ENCODE peak calls at places on chromosomes 4 and X, in six cellular contexts. One of them, this sample, is unnamed.
A peak's percentile ranks its signal among the peaks of the same experiment; 100 is the strongest.

GRCh38 chrX:152901816-152902501 is 4.1 kb downstream of the ZNF185 start:
- DNase-seq in fibroblast of mammary gland: no peak
- DNase-seq in A549: no peak
- DNase-seq in AG09309: no peak
- DNase-seq in body of pancreas: no peak
- DNase-seq in bronchial epithelial cell: no peak
- DNase-seq in this sample: no peak

GRCh38 chrX:1321689-1322088 is 14.9 kb upstream of the IL3RA start:
- DNase-seq in fibroblast of mammary gland: no peak
- DNase-seq in A549: no peak
- DNase-seq in AG09309: no peak
- DNase-seq in body of pancreas: no peak
- DNase-seq in bronchial epithelial cell: no peak
- DNase-seq in this sample: no peak

GRCh38 chrX:13506574-13506973 is 62.8 kb upstream of the EGFL6 start:
- DNase-seq in fibroblast of mammary gland: peak; percentile 68
- DNase-seq in A549: peak; percentile 55
- DNase-seq in AG09309: peak; percentile 11
- DNase-seq in body of pancreas: peak; percentile 54
- DNase-seq in bronchial epithelial cell: peak; percentile 25
- DNase-seq in this sample: no peak

GRCh38 chrX:150094375-150094774 is 156.1 kb upstream of the EOLA2 start:
- DNase-seq in fibroblast of mammary gland: no peak
- DNase-seq in A549: no peak
- DNase-seq in AG09309: no peak
- DNase-seq in body of pancreas: no peak
- DNase-seq in bronchial epithelial cell: no peak
- DNase-seq in this sample: no peak

GRCh38 chr4:163121689-163122088 is 45.0 kb downstream of the NAF1 start:
- DNase-seq in fibroblast of mammary gland: no peak
- DNase-seq in A549: no peak
- DNase-seq in AG09309: no peak
- DNase-seq in body of pancreas: no peak
- DNase-seq in bronchial epithelial cell: peak; percentile 29
- DNase-seq in this sample: no peak

GRCh38 chr4:48698029-48698901 is 81.8 kb downstream of the FRYL start:
- DNase-seq in fibroblast of mammary gland: peak; percentile 91
- DNase-seq in A549: peak; percentile 64
- DNase-seq in AG09309: peak; percentile 45
- DNase-seq in body of pancreas: peak; percentile 66
- DNase-seq in bronchial epithelial cell: peak; percentile 99
- DNase-seq in this sample: no peak

GRCh38 chrX:68045008-68045577 is 388.2 kb downstream of the OPHN1 start:
- DNase-seq in fibroblast of mammary gland: no peak
- DNase-seq in A549: no peak
- DNase-seq in AG09309: no peak
- DNase-seq in body of pancreas: peak; percentile 10
- DNase-seq in bronchial epithelial cell: peak; percentile 0
- DNase-seq in this sample: no peak

GRCh38 chr4:89838005-89838404 is 1.0 kb upstream of the SNCA start:
- DNase-seq in fibroblast of mammary gland: no peak
- DNase-seq in A549: no peak
- DNase-seq in AG09309: no peak
- DNase-seq in body of pancreas: no peak
- DNase-seq in bronchial epithelial cell: peak; percentile 52
- DNase-seq in this sample: no peak

GRCh38 chrX:2854918-2855317 is 26.2 kb downstream of the GYG2 start:
- DNase-seq in fibroblast of mammary gland: no peak
- DNase-seq in A549: no peak
- DNase-seq in AG09309: no peak
- DNase-seq in body of pancreas: no peak
- DNase-seq in bronchial epithelial cell: no peak
- DNase-seq in this sample: no peak

GRCh38 chr4:52423967-52424366 is 235.1 kb downstream of the USP46 start:
- DNase-seq in fibroblast of mammary gland: no peak
- DNase-seq in A549: no peak
- DNase-seq in AG09309: no peak
- DNase-seq in body of pancreas: no peak
- DNase-seq in bronchial epithelial cell: no peak
- DNase-seq in this sample: no peak

GRCh38 chr4:141912831-141913230 is 276.4 kb downstream of the IL15 start:
- DNase-seq in fibroblast of mammary gland: peak; percentile 4
- DNase-seq in A549: no peak
- DNase-seq in AG09309: no peak
- DNase-seq in body of pancreas: peak; percentile 22
- DNase-seq in bronchial epithelial cell: peak; percentile 5
- DNase-seq in this sample: no peak

GRCh38 chr4:41396869-41397268 is 140.1 kb downstream of the UCHL1 start:
- DNase-seq in fibroblast of mammary gland: no peak
- DNase-seq in A549: peak; percentile 30
- DNase-seq in AG09309: no peak
- DNase-seq in body of pancreas: no peak
- DNase-seq in bronchial epithelial cell: no peak
- DNase-seq in this sample: no peak

GRCh38 chrX:120752431-120753128 is 122.7 kb upstream of the C1GALT1C1 start:
- DNase-seq in fibroblast of mammary gland: no peak
- DNase-seq in A549: no peak
- DNase-seq in AG09309: no peak
- DNase-seq in body of pancreas: no peak
- DNase-seq in bronchial epithelial cell: no peak
- DNase-seq in this sample: no peak

GRCh38 chr4:99966692-99967091 is 16.6 kb upstream of the H2AZ1 start:
- DNase-seq in fibroblast of mammary gland: peak; percentile 72
- DNase-seq in A549: no peak
- DNase-seq in AG09309: no peak
- DNase-seq in body of pancreas: no peak
- DNase-seq in bronchial epithelial cell: no peak
- DNase-seq in this sample: no peak

GRCh38 chrX:106039920-106040319 is 1.4 kb upstream of the SERPINA7 start:
- DNase-seq in fibroblast of mammary gland: peak; percentile 1
- DNase-seq in A549: peak; percentile 7
- DNase-seq in AG09309: no peak
- DNase-seq in body of pancreas: peak; percentile 41
- DNase-seq in bronchial epithelial cell: peak; percentile 17
- DNase-seq in this sample: peak; percentile 3

GRCh38 chr4:17510582-17510981 is 1.3 kb downstream of the QDPR start:
- DNase-seq in fibroblast of mammary gland: no peak
- DNase-seq in A549: no peak
- DNase-seq in AG09309: no peak
- DNase-seq in body of pancreas: no peak
- DNase-seq in bronchial epithelial cell: no peak
- DNase-seq in this sample: no peak

GRCh38 chr4:111231281-111231680 is 608.4 kb upstream of the PITX2 start:
- DNase-seq in fibroblast of mammary gland: no peak
- DNase-seq in A549: no peak
- DNase-seq in AG09309: no peak
- DNase-seq in body of pancreas: no peak
- DNase-seq in bronchial epithelial cell: no peak
- DNase-seq in this sample: no peak

GRCh38 chr4:6362896-6363295 is 93.2 kb downstream of the WFS1 start:
- DNase-seq in fibroblast of mammary gland: peak; percentile 20
- DNase-seq in A549: no peak
- DNase-seq in AG09309: no peak
- DNase-seq in body of pancreas: peak; percentile 23
- DNase-seq in bronchial epithelial cell: no peak
- DNase-seq in this sample: no peak

GRCh38 chr4:109816894-109817293 is 1.3 kb downstream of the GAR1 start:
- DNase-seq in fibroblast of mammary gland: no peak
- DNase-seq in A549: no peak
- DNase-seq in AG09309: no peak
- DNase-seq in body of pancreas: no peak
- DNase-seq in bronchial epithelial cell: no peak
- DNase-seq in this sample: no peak
- H3K4me3 ChIP-seq in fibroblast of mammary gland: peak overlapping the region; percentile 99
- H3K4me3 ChIP-seq in A549: peak overlapping the region; percentile 95
- H3K4me3 ChIP-seq in AG09309: no peak overlapping the region
- H3K4me3 ChIP-seq in body of pancreas: no peak overlapping the region
- H3K4me3 ChIP-seq in bronchial epithelial cell: no peak overlapping the region
- H3K4me3 ChIP-seq in this sample: peak overlapping the region; percentile 78

GRCh38 chr4:152937535-152938236 is 1.6 kb downstream of the FHDC1 start:
- DNase-seq in fibroblast of mammary gland: peak; percentile 40
- DNase-seq in A549: peak; percentile 14
- DNase-seq in AG09309: no peak
- DNase-seq in body of pancreas: peak; percentile 29
- DNase-seq in bronchial epithelial cell: no peak
- DNase-seq in this sample: no peak

GRCh38 chr4:152936446-152937279 is 540 bp downstream of the FHDC1 start:
- DNase-seq in fibroblast of mammary gland: peak; percentile 21
- DNase-seq in A549: peak; percentile 18
- DNase-seq in AG09309: no peak
- DNase-seq in body of pancreas: peak; percentile 44
- DNase-seq in bronchial epithelial cell: no peak
- DNase-seq in this sample: no peak

GRCh38 chr4:152937280-152937534 is 1.1 kb downstream of the FHDC1 start:
- DNase-seq in fibroblast of mammary gland: no peak
- DNase-seq in A549: no peak
- DNase-seq in AG09309: no peak
- DNase-seq in body of pancreas: no peak
- DNase-seq in bronchial epithelial cell: no peak
- DNase-seq in this sample: no peak

GRCh38 chr4:152935661-152936445 is at the start of gene FHDC1:
- DNase-seq in fibroblast of mammary gland: no peak
- DNase-seq in A549: peak; percentile 35
- DNase-seq in AG09309: no peak
- DNase-seq in body of pancreas: peak; percentile 93
- DNase-seq in bronchial epithelial cell: no peak
- DNase-seq in this sample: peak; percentile 58

GRCh38 chr4:152935138-152935537 is 985 bp upstream of the FHDC1 start:
- DNase-seq in fibroblast of mammary gland: no peak
- DNase-seq in A549: peak; percentile 30
- DNase-seq in AG09309: no peak
- DNase-seq in body of pancreas: peak; percentile 67
- DNase-seq in bronchial epithelial cell: peak; percentile 46
- DNase-seq in this sample: no peak
- TF ChIP-seq CTCF in fibroblast of mammary gland: no peak
- TF ChIP-seq CTCF in A549: peak; percentile 18
- TF ChIP-seq CTCF in AG09309: no peak
- TF ChIP-seq CTCF in body of pancreas: no peak
- TF ChIP-seq CTCF in bronchial epithelial cell: peak; percentile 29
- TF ChIP-seq CTCF in this sample: no peak

DNA sequence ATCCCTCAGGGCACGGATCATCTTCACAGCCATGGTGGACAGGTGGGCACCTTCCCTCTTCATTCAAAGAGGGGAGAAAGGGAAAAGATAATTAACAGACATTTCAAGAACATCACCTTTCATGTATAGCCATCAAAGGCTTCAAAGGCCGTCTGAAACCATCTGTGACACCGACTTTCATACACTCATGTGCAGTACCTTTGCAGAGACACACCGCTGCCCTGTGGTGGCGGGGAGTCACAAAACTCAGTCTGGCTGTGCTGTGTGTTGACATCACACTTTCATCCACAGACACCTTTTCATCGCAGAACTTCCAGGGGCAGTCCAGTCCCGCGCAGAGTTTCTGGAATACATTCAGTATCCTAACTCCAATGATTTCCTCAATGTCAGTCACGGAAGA is 47.6 kb upstream of the MTNR1A start:
- DNase-seq in fibroblast of mammary gland: no peak
- DNase-seq in A549: no peak
- DNase-seq in AG09309: no peak
- DNase-seq in body of pancreas: no peak
- DNase-seq in bronchial epithelial cell: no peak
- DNase-seq in this sample: no peak
- H3K4me3 ChIP-seq in fibroblast of mammary gland: no peak overlapping the region
- H3K4me3 ChIP-seq in A549: no peak overlapping the region
- H3K4me3 ChIP-seq in AG09309: no peak overlapping the region
- H3K4me3 ChIP-seq in body of pancreas: no peak overlapping the region
- H3K4me3 ChIP-seq in bronchial epithelial cell: no peak overlapping the region
- H3K4me3 ChIP-seq in this sample: no peak overlapping the region

DNA sequence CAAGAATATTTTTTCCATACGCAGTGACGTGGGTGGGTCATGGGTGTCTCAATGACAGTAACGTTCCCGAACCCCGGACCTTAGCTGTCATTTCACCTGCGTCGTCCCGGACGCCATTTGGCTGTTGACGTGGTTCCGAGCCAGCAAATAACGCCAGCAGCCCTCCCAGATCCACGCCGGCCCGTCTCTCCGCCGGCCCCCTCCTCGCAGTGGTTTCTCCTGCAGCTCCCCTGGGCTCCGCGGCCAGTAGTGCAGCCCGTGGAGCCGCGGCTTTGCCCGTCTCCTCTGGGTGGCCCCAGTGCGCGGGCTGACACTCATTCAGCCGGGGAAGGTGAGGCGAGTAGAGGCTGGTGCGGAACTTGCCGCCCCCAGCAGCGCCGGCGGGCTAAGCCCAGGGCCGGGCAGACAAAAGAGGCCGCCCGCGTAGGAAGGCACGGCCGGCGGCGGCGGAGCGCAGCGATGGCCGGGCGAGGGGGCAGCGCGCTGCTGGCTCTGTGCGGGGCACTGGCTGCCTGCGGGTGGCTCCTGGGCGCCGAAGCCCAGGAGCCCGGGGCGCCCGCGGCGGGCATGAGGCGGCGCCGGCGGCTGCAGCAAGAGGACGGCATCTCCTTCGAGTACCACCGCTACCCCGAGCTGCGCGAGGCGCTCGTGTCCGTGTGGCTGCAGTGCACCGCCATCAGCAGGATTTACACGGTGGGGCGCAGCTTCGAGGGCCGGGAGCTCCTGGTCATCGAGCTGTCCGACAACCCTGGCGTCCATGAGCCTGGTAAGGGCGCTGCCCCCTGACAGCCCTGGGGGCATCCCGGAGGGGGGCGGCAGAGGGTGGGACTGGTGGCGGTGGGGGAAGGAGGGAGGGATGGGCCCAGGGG is at the start of gene CPE:
- DNase-seq in fibroblast of mammary gland: peak; percentile 63
- DNase-seq in A549: peak; percentile 61
- DNase-seq in AG09309: no peak
- DNase-seq in body of pancreas: peak; percentile 92
- DNase-seq in bronchial epithelial cell: peak; percentile 50
- DNase-seq in this sample: peak; percentile 41
- TF ChIP-seq CTCF in fibroblast of mammary gland: no peak
- TF ChIP-seq CTCF in A549: no peak
- TF ChIP-seq CTCF in AG09309: peak; percentile 40
- TF ChIP-seq CTCF in body of pancreas: no peak
- TF ChIP-seq CTCF in bronchial epithelial cell: peak; percentile 61
- TF ChIP-seq CTCF in this sample: peak; percentile 67

DNA sequence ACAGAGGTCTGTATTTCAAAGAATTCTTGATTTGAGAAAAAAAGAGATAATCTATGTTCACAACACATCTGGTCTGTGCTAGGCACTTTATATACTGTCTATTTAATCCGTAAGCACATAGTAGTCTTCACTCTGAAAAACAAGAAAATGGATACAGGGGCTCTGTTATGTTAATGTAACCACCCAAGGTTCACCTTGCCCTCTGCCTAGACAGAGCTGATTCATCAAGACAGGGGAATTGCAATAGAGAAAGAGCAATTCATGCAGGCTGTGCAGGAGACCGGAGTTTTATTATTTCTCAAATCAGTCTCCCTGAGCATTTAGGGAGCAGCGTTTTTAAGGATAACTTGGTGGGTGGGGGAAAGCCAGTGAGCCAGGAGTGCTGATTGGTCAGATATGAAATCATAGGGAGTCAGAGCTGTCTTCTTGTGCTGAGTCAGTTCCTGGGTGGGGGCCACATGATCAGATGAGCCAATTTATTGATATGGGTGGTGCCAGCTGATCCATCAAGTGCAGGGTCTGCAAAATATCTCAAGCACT is 92.8 kb upstream of the TNIP3 start:
- DNase-seq in fibroblast of mammary gland: peak; percentile 11
- DNase-seq in A549: no peak
- DNase-seq in AG09309: no peak
- DNase-seq in body of pancreas: no peak
- DNase-seq in bronchial epithelial cell: peak; percentile 14
- DNase-seq in this sample: no peak
- H3K4me3 ChIP-seq in fibroblast of mammary gland: no peak overlapping the region
- H3K4me3 ChIP-seq in A549: no peak overlapping the region
- H3K4me3 ChIP-seq in AG09309: no peak overlapping the region
- H3K4me3 ChIP-seq in body of pancreas: no peak overlapping the region
- H3K4me3 ChIP-seq in bronchial epithelial cell: no peak overlapping the region
- H3K4me3 ChIP-seq in this sample: no peak overlapping the region

GRCh38 chrX:114201622-114202021 is 382.3 kb upstream of the HTR2C start:
- DNase-seq in fibroblast of mammary gland: no peak
- DNase-seq in A549: no peak
- DNase-seq in AG09309: no peak
- DNase-seq in body of pancreas: no peak
- DNase-seq in bronchial epithelial cell: no peak
- DNase-seq in this sample: no peak
- TF ChIP-seq CTCF in fibroblast of mammary gland: no peak
- TF ChIP-seq CTCF in A549: no peak
- TF ChIP-seq CTCF in AG09309: no peak
- TF ChIP-seq CTCF in body of pancreas: no peak
- TF ChIP-seq CTCF in bronchial epithelial cell: no peak
- TF ChIP-seq CTCF in this sample: no peak